ENCODE peak calls at places on chromosomes 3 and 15, in seven cellular contexts. T, P, F, K, I, C and Y are unnamed samples.

GRCh38 chr15:100292010-100292409 is 49.8 kb downstream of the ADAMTS17 start:
- DNase-seq in I (no peak), T (no peak), C (no peak), F (no peak), P (no peak), K (no peak), Y (no peak)

GRCh38 chr3:89300976-89301375 is 193.6 kb downstream of the EPHA3 start:
- DNase-seq in F (no peak), K (no peak), T (no peak), C (no peak), I (no peak), P (no peak), Y (no peak)

GRCh38 chr3:114504941-114505632 is 211.3 kb downstream of the TIGIT start:
- DNase-seq in I (no peak), C (no peak), F (no peak), P (no peak), T (no peak), K (no peak), Y (no peak)

GRCh38 chr3:172512363-172512762 is 10.9 kb downstream of the TNFSF10 start:
- DNase-seq in F (peak; percentile 86), C (no peak), T (peak; percentile 25), K (no peak), P (no peak), I (peak; percentile 29), Y (peak; percentile 70)

GRCh38 chr3:71063768-71064287 is 519.7 kb downstream of the FOXP1 start:
- DNase-seq in F (peak; percentile 57), P (peak; percentile 62), C (peak; percentile 24), T (no peak), K (no peak), I (peak; percentile 37), Y (peak; percentile 53)

GRCh38 chr15:99371180-99372103 is 120.2 kb downstream of the LRRC28 start:
- DNase-seq in I (no peak), K (no peak), P (no peak), C (no peak), T (peak; percentile 27), F (no peak), Y (no peak)

GRCh38 chr3:186640473-186640818 is 247 bp downstream of the FETUB start:
- DNase-seq in C (no peak), F (no peak), K (peak; percentile 28), I (no peak), T (no peak), P (no peak), Y (peak; percentile 27)

GRCh38 chr15:71610991-71611720 is 199.2 kb upstream of the NR2E3 start:
- DNase-seq in C (no peak), K (no peak), I (no peak), F (no peak), P (no peak), T (no peak), Y (no peak)

GRCh38 chr15:60390931-60391501 is 6.8 kb downstream of the ANXA2 start:
- DNase-seq in T (no peak), P (peak; percentile 96), F (peak; percentile 83), K (peak; percentile 56), C (no peak), I (no peak), Y (no peak)

GRCh38 chr3:125332504-125332903 is 42.6 kb downstream of the ZNF148 start:
- DNase-seq in F (no peak), I (no peak), T (no peak), P (peak; percentile 63), K (no peak), C (no peak), Y (no peak)

GRCh38 chr3:45841380-45841700 is 579 bp downstream of the LZTFL1 start:
- DNase-seq in I (no peak), F (no peak), K (no peak), T (no peak), P (no peak), C (no peak), Y (peak; percentile 15)

GRCh38 chr3:171688593-171688992 is 121.7 kb downstream of the PLD1 start:
- DNase-seq in C (no peak), K (no peak), F (no peak), T (no peak), I (no peak), P (no peak), Y (no peak)

GRCh38 chr15:31262901-31263671 is 63.5 kb upstream of the KLF13 start:
- DNase-seq in P (peak; percentile 58), F (peak; percentile 90), T (peak; percentile 79), I (no peak), K (no peak), C (no peak), Y (peak; percentile 60)

GRCh38 chr3:8001712-8002111 is 499.9 kb upstream of the LMCD1 start:
- DNase-seq in P (no peak), K (no peak), F (no peak), I (no peak), T (no peak), C (no peak), Y (peak; percentile 12)

GRCh38 chr3:152376351-152377183 is 107.8 kb downstream of the MBNL1 start:
- DNase-seq in K (no peak), F (peak; percentile 68), P (no peak), T (peak; percentile 24), I (no peak), C (no peak), Y (peak; percentile 60)

GRCh38 chr3:169929830-169930519 is 18.6 kb downstream of the SAMD7 start:
- DNase-seq in I (no peak), T (peak; percentile 45), K (no peak), P (no peak), C (peak; percentile 44), F (no peak), Y (no peak)

GRCh38 chr3:28476194-28476593 is 127.6 kb upstream of the AZI2 start:
- DNase-seq in K (peak; percentile 49), C (peak; percentile 9), F (no peak), I (no peak), P (peak; percentile 33), T (peak; percentile 32), Y (peak; percentile 55)

GRCh38 chr3:46838301-46838700 is 24.9 kb downstream of the MYL3 start:
- DNase-seq in F (no peak), C (no peak), I (no peak), P (no peak), K (no peak), T (no peak), Y (no peak)

GRCh38 chr3:122493296-122493695 is 21.4 kb downstream of the KPNA1 start:
- DNase-seq in K (no peak), I (no peak), T (no peak), F (no peak), C (no peak), P (no peak), Y (no peak)

GRCh38 chr3:86930831-86931230 is 60.1 kb downstream of the VGLL3 start:
- DNase-seq in I (no peak), P (no peak), F (no peak), C (no peak), T (no peak), K (no peak), Y (no peak)

GRCh38 chr3:22671848-22672247 is 531.3 kb upstream of the UBE2E2 start:
- DNase-seq in I (no peak), K (no peak), F (no peak), C (no peak), P (no peak), T (no peak), Y (no peak)

GRCh38 chr15:52657338-52657737 is 21.9 kb downstream of the ATOSA start:
- DNase-seq in P (no peak), T (no peak), C (no peak), I (no peak), K (no peak), F (no peak), Y (peak; percentile 26)